ENCODE peak calls at places on chromosomes 3 and 15, in nine cellular contexts. S, A, Y, K, G, E, C, F and W are unnamed samples.

GRCh38 chr15:28984421-28985375 is 98.9 kb downstream of the APBA2 start:
- DNase-seq in S (peak; percentile 35), A (no peak), Y (peak; percentile 68), K (peak; percentile 17), G (no peak), E (no peak), C (no peak), F (peak; percentile 54), W (no peak)

GRCh38 chr3:194294888-194295214 is 56.3 kb downstream of the CPN2 start:
- DNase-seq in S (no peak), A (no peak), Y (no peak), K (no peak), G (no peak), E (no peak), C (no peak), F (no peak), W (no peak)

GRCh38 chr3:34140606-34141005 is 342.2 kb downstream of the PDCD6IP start:
- DNase-seq in S (no peak), A (no peak), Y (no peak), K (no peak), G (no peak), E (no peak), C (no peak), F (no peak), W (peak; percentile 45)

GRCh38 chr15:59436774-59437472 is 1.1 kb upstream of the FAM81A start:
- DNase-seq in S (no peak), A (peak; percentile 24), Y (no peak), K (no peak), G (peak; percentile 65), E (no peak), C (no peak), F (no peak), W (no peak)

GRCh38 chr3:61805510-61806080 is 244.2 kb downstream of the PTPRG start:
- DNase-seq in S (no peak), A (no peak), Y (peak; percentile 22), K (no peak), G (no peak), E (no peak), C (no peak), F (peak; percentile 38), W (no peak)

GRCh38 chr3:130621824-130622223 is 104.8 kb downstream of the COL6A6 start:
- DNase-seq in S (no peak), A (no peak), Y (peak; percentile 6), K (no peak), G (no peak), E (no peak), C (no peak), F (no peak), W (no peak)

GRCh38 chr3:31490502-31490901 is 42.2 kb upstream of the STT3B start:
- DNase-seq in S (no peak), A (no peak), Y (no peak), K (no peak), G (no peak), E (no peak), C (no peak), F (no peak), W (no peak)

GRCh38 chr3:71497367-71497925 is 86.1 kb downstream of the FOXP1 start:
- DNase-seq in S (no peak), A (no peak), Y (peak; percentile 46), K (no peak), G (no peak), E (peak; percentile 44), C (no peak), F (no peak), W (no peak)

GRCh38 chr3:172323894-172324590 is 124.2 kb downstream of the GHSR start:
- DNase-seq in S (no peak), A (no peak), Y (peak; percentile 90), K (no peak), G (no peak), E (no peak), C (no peak), F (peak; percentile 72), W (no peak)

GRCh38 chr3:129560269-129560787 is 17.4 kb downstream of the H1-8 start:
- DNase-seq in S (no peak), A (no peak), Y (peak; percentile 49), K (no peak), G (no peak), E (no peak), C (no peak), F (peak; percentile 85), W (peak; percentile 20)

GRCh38 chr3:133792171-133792763 is 13.3 kb upstream of the SRPRB start:
- DNase-seq in S (no peak), A (no peak), Y (peak; percentile 16), K (no peak), G (no peak), E (peak; percentile 23), C (no peak), F (peak; percentile 8), W (no peak)

GRCh38 chr15:43465105-43465504 is 27.9 kb downstream of the TP53BP1 start:
- DNase-seq in S (no peak), A (no peak), Y (peak; percentile 80), K (no peak), G (no peak), E (no peak), C (no peak), F (peak; percentile 84), W (no peak)

GRCh38 chr15:98823012-98823458 is 174.7 kb downstream of the IGF1R start:
- DNase-seq in S (no peak), A (peak; percentile 59), Y (peak; percentile 92), K (no peak), G (no peak), E (peak; percentile 90), C (no peak), F (peak; percentile 80), W (no peak)

GRCh38 chr3:27716309-27716708 is 5.8 kb downstream of the EOMES start:
- DNase-seq in S (no peak), A (no peak), Y (no peak), K (no peak), G (no peak), E (no peak), C (no peak), F (no peak), W (no peak)

DNA sequence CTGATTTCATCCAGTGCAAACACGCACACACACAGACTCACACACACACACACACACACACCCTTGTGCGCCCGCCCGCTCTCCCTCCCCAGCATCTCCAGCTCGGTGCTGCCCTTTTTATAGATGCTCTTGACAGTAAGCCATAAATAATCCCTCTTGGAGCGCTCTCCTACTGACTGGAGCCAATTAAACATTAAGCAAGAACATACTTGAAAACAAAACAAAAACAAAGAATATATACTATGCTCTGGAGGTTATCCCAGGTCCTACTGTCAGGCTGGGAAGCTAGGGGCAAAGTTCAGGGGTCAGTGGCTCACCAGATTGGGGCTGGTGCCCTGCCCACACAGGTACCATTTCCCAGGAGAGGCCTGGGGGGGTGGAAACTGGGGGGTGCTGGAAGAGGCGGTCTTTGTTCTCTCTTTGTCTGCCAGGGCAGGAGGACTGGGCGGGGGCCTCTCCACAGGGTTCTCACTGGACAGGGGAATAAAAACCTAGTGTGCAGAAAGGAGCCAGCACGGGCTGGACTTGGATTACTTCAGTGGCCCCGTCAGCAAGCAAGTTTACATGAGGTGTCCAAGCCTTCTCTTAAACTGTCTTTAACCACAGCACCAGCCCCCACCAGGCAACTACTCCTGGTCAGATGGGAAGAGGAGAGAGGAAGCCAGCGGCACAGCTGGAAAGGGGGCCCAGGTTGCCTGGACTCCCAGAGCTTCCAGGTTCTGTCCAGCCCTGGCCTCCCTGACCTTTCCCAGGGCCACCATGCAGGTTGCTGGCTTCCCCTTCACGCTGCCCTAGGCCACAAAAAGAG is 16.1 kb downstream of the BMF start:
- DNase-seq in S (no peak), A (no peak), Y (peak; percentile 84), K (no peak), G (peak; percentile 97), E (no peak), C (no peak), F (peak; percentile 98), W (peak; percentile 83)
- H3K4me3 ChIP-seq in S (no peak overlapping the region), A (no peak overlapping the region), Y (no peak overlapping the region), K (no peak overlapping the region), G (peak overlapping the region; percentile 1), E (no peak overlapping the region), C (no peak overlapping the region), F (peak overlapping the region; percentile 2), W (peak overlapping the region; percentile 71)

GRCh38 chr15:101251830-101252820 is at the start of gene CHSY1:
- DNase-seq in S (peak; percentile 90), A (peak; percentile 94), Y (peak; percentile 97), K (peak; percentile 83), G (peak; percentile 97), E (peak; percentile 43), C (peak; percentile 91), F (peak; percentile 96), W (no peak)
- H3K4me3 ChIP-seq in S (peak within 1 kb of the TSS; percentile 61), A (peak within 1 kb of the TSS; percentile 86), Y (peak within 1 kb of the TSS; percentile 71), K (peak within 1 kb of the TSS; percentile 79), G (peak within 1 kb of the TSS; percentile 73), E (peak within 1 kb of the TSS; percentile 76), C (peak within 1 kb of the TSS; percentile 64), F (peak within 1 kb of the TSS; percentile 86), W (peak within 1 kb of the TSS; percentile 93)

DNA sequence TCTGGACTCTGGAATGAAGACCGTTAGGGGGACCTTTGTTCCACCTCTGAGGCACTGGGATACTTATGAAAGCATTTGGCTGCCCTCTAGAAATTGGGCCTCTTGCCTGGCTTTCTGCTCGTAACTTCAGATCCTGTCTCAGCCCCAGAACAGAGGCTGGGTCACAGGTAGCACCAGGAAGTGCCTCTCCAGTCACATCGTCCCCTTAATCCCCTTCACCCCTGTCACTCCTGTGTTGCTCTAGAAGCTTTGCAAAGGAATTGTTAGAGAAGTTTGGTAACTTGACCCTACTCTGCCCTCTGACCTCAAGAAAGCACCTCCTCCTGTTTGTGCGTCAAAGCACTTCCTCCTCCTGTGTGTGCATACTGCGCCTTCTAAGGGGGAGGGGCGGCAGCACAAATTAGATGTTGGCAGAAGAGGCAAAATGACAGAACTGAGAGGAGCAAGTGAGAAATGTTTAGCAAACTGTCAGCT is 76.0 kb downstream of the LARS2 start:
- DNase-seq in S (peak; percentile 31), A (peak; percentile 4), Y (peak; percentile 23), K (no peak), G (no peak), E (no peak), C (no peak), F (peak; percentile 78), W (no peak)
- H3K4me3 ChIP-seq in S (no peak overlapping the region), A (no peak overlapping the region), Y (no peak overlapping the region), K (no peak overlapping the region), G (no peak overlapping the region), E (no peak overlapping the region), C (no peak overlapping the region), F (no peak overlapping the region), W (no peak overlapping the region)

GRCh38 chr3:111591555-111591954 is 3.6 kb downstream of the ZBED2 start:
- DNase-seq in S (no peak), A (no peak), Y (no peak), K (no peak), G (no peak), E (no peak), C (no peak), F (peak; percentile 22), W (no peak)

GRCh38 chr3:111588527-111588926 is 6.6 kb downstream of the ZBED2 start:
- DNase-seq in S (no peak), A (no peak), Y (no peak), K (no peak), G (no peak), E (no peak), C (no peak), F (no peak), W (no peak)

GRCh38 chr3:111590096-111590491 is 5.1 kb downstream of the ZBED2 start:
- DNase-seq in S (no peak), A (no peak), Y (no peak), K (no peak), G (no peak), E (peak; percentile 6), C (no peak), F (no peak), W (no peak)

GRCh38 chr3:111592143-111592542 is 3.0 kb downstream of the ZBED2 start:
- DNase-seq in S (no peak), A (no peak), Y (peak; percentile 22), K (no peak), G (no peak), E (no peak), C (no peak), F (no peak), W (no peak)

GRCh38 chr3:111589303-111590095 is 5.6 kb downstream of the ZBED2 start:
- DNase-seq in S (no peak), A (no peak), Y (no peak), K (no peak), G (no peak), E (no peak), C (no peak), F (no peak), W (no peak)
- H3K4me3 ChIP-seq in S (no peak overlapping the region), A (no peak overlapping the region), Y (no peak overlapping the region), K (no peak overlapping the region), G (no peak overlapping the region), E (no peak overlapping the region), C (no peak overlapping the region), F (no peak overlapping the region), W (no peak overlapping the region)